ENCODE peak calls at places on chromosomes 16 and 17, in five cellular contexts. L is body of pancreas, N is fibroblast of lung, H is AG09309, F is fibroblast of villous mesenchyme. O is an unnamed sample.

GRCh38 chr16:84475643-84476240 is 28.7 kb downstream of the MEAK7 start:
- DNase-seq in L (no peak), N (no peak), H (no peak), F (no peak), O (no peak)

GRCh38 chr16:4361033-4361943 is 10.2 kb upstream of the PAM16 start:
- DNase-seq in L (no peak), N (no peak), H (no peak), F (no peak), O (no peak)

GRCh38 chr16:50038756-50039529 is 13.9 kb downstream of the CNEP1R1 start:
- DNase-seq in L (peak), N (no peak), H (no peak), F (no peak), O (no peak)

GRCh38 chr16:90077757-90078593 is 844 bp upstream of the PRDM7 start:
- DNase-seq in L (peak), N (peak), H (no peak), F (no peak), O (no peak)

GRCh38 chr17:11493947-11494346 is 104.3 kb upstream of the DNAH9 start:
- DNase-seq in L (no peak), N (no peak), H (no peak), F (no peak), O (no peak)

GRCh38 chr17:77327181-77327565 is 186.4 kb downstream of the SEC14L1 start:
- DNase-seq in L (no peak), N (no peak), H (no peak), F (no peak), O (no peak)

GRCh38 chr16:5867250-5867649 is 769.7 kb upstream of the EEF2KMT start:
- DNase-seq in L (no peak), N (no peak), H (no peak), F (no peak), O (no peak)

GRCh38 chr17:48470388-48471034 is 40.5 kb upstream of the SKAP1 start:
- DNase-seq in L (no peak), N (peak), H (no peak), F (peak), O (no peak)

GRCh38 chr16:69417537-69418199 is 6.8 kb upstream of the CYB5B start:
- DNase-seq in L (no peak), N (peak), H (no peak), F (peak), O (no peak)

GRCh38 chr16:70758786-70759185 is 42.2 kb downstream of the VAC14 start:
- DNase-seq in L (no peak), N (no peak), H (no peak), F (no peak), O (no peak)

GRCh38 chr17:81428121-81428515 is 32.9 kb downstream of the BAHCC1 start:
- DNase-seq in L (peak), N (peak), H (no peak), F (no peak), O (no peak)

GRCh38 chr17:78032166-78032565 is 73.7 kb downstream of the TNRC6C start:
- DNase-seq in L (no peak), N (peak), H (no peak), F (peak), O (no peak)

GRCh38 chr16:77789085-77789611 is 784 bp downstream of the VAT1L start:
- DNase-seq in L (no peak), N (no peak), H (no peak), F (peak), O (no peak)
- H3K4me3 ChIP-seq in L (no peak), N (peak), H (peak), F (peak), O (peak)

DNA sequence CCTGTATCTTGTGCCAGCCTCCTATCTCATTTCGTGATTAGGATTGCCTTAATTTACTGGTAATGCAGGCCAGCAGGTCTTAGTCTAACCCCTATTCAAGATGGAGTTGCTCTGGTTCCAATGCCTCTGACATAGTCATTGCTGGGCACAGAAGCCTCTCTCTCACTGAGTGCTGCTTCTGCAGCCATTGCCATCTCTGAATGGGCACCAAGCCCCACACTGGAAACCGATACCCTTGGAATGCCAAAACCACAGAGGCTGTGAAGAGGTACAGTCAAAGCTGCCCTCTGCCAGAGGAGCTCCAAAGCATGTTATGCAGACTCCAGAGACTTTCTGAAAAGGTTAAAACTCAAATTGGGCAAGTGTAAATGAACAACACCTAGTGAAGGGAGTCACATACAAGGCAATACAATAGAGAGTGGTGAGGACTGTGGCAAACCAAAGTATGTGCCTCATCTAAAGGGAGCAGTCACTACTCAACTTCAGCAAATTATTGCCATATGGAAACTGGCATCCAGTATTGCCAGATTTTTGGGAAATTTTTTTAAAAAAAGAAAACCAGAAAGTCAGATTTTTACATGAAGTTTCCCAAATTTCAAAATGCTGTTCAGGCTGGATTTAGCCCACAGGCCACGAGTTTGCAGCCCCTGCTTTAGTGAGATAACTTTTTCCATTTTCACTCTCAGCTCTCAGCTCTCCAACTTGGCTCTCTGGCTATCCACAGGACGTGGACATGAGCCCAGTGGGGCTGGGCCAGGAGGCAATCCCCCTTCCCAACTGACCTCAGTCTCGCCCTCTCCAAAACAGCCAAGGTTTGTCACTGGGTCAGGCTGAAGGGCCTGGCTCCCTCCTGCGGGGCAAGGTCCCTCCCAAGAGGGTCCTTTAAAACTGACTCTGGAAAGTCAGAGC is 2.1 kb upstream of the MMP2 start:
- DNase-seq in L (no peak), N (no peak), H (no peak), F (no peak), O (no peak)
- H3K4me3 ChIP-seq in L (no peak), N (no peak), H (no peak), F (no peak), O (no peak)

DNA sequence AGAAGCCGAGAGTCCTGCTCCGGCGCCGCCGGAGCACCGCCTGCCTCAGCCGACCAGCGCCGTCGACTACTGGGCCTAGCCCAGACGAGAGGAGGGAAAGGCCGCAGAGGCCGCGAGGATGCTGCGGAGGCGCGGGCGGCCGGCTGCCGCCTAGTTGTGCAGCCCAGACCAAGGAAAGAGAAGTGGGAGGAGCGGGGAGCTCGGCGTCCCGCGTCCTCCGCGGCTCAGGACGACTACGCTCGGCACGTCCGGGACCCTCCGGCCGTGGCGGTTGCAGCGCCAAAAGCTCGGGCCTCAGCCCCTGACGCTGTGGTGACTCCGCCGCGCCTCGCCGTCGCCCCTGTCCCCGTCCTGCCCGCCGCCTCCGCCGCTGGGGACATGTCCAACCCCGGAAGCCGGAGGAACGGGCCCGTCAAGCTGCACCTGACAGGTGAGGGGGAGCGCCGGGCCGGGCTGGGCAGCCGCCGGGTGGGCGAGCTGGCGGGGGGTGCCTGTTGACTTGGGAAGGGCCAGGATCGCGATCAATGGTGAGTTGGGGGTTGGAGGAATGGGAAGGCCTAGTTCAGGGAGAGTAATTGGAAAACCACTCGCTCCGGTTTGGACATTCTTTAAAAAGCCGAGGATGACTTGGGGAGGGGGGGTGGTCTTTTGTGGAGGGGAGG is 37.7 kb downstream of the RNF135 start:
- DNase-seq in L (peak), N (peak), H (no peak), F (peak), O (no peak)
- H3K4me3 ChIP-seq in L (peak), N (peak), H (peak), F (peak), O (peak)

GRCh38 chr16:21150375-21151001 is at the start of gene DNAH3:
- DNase-seq in L (peak), N (no peak), H (no peak), F (no peak), O (no peak)
- H3K4me3 ChIP-seq in L (no peak), N (no peak), H (no peak), F (no peak), O (no peak)

GRCh38 chr17:7587831-7588230 is 2.1 kb downstream of the SOX15 start:
- DNase-seq in L (no peak), N (peak), H (no peak), F (peak), O (no peak)

GRCh38 chr17:7586673-7587419 is 3.0 kb downstream of the SOX15 start:
- DNase-seq in L (peak), N (no peak), H (no peak), F (no peak), O (no peak)

GRCh38 chr17:7589204-7589868 is 558 bp downstream of the SOX15 start:
- DNase-seq in L (peak), N (peak), H (peak), F (peak), O (no peak)

GRCh38 chr17:7588553-7589203 is 1.2 kb downstream of the SOX15 start:
- DNase-seq in L (no peak), N (no peak), H (no peak), F (no peak), O (no peak)

DNA sequence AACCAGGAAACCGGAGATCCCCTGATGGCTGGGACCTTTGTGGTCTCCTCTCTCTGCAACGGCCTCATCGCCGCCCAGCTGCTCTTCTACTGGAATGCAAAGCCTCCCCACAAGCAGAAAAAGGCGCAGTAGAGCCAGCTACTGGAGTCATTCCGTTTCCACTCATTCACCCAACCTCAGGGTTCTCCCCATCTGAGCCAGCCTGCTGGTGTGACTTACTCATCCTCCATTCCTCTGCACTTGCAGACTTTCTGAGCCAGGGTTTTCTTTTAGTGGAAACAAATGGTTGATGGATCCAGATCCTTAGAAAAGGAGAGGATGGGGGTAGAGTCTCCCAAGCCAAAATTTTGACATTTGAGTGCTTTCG is 2.5 kb downstream of the SOX15 start:
- DNase-seq in L (no peak), N (peak), H (peak), F (peak), O (peak)
- H3K4me3 ChIP-seq in L (no peak), N (no peak), H (no peak), F (no peak), O (no peak)

DNA sequence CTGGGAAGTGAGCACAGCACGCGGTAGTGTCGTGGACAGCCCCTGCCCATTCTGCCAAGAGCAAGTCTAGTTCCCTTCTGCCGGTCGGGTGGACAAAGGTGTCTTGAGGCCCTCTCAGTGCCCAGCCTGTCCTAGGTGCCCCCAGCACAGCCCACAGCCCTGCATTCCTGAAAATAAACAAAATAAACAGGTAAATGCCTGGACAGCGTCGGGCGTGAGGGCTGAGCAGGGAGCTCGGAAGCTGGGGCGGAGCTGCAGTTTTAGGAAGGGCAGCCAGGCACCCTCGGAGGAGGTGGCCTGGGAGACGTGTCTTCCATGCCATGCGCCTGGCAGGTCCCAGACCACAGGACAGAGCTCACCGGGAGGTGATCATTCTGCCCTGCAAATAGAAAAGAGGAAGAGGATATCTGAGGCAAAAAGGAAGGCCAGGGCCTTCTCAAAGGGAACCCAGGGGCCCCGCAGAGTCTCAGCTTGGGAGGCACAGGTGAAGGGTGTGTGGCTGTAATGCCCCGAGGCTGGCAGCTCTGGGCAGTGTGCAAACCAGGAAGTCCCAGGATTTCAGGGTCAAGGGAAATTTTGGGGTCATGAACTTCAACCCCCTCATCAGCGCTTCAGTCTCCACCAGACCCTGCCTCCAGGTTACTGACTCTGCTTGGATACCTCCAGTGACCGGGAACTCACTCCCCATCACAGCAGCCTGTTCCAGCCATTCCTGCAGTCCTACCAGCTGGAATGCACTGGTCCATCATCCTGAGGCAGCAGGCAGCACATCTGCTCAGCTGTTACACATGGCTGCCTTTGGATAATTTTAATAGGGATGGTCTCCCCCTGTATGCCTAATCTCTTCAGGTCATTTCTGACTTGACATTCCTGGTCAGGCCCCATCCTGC is 1.7 kb downstream of the ZNF469 start:
- DNase-seq in L (no peak), N (no peak), H (no peak), F (no peak), O (no peak)
- H3K4me3 ChIP-seq in L (no peak), N (peak), H (peak), F (peak), O (peak)

GRCh38 chr16:30090607-30091332 is 954 bp downstream of the TBX6 start:
- DNase-seq in L (peak), N (no peak), H (no peak), F (no peak), O (no peak)
- H3K4me3 ChIP-seq in L (no peak), N (no peak), H (no peak), F (no peak), O (no peak)

DNA sequence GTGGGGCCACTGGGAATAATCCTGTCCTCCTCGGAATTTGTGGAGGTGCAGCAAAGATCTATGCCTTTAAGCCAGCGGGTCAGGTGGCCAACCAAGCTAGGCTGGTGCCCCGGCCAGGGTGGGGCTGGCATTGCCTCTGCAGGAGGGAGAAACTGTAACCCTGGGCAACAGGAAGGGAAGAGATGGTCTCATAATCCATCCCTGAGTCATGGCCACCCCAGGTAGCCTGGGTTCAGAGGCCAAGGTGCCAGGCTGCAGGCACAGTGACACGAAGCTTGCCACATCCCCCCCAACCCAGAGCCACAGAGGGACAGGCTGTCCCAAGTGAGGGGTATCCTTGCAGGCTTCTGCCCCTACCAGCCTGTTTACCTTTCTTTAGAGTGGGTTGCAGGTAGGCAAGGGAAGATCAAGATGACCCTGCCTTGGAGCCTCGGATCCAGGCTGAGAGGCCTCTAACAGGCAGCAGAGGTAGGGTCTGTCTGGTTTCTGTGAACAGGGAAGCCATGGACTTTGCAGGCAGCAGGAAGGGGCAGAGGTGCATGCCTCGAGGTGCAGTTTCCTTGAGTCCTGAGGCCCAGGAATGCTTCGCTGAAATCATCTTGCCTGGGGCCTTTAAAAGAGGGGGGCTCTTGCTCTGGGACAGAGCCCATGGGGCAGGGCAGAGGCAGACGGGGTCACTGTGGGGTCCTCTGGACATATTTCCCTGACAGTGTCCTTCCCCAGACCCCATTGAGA is 4.0 kb downstream of the LASP1 start:
- DNase-seq in L (no peak), N (no peak), H (no peak), F (no peak), O (no peak)
- H3K4me3 ChIP-seq in L (no peak), N (peak), H (peak), F (peak), O (peak)